ENCODE peak calls at places on chromosomes 6 and 20, in five cellular contexts. H is GM23248, M is MM.1S, C is RWPE2, N is ascending aorta. V is an unnamed sample.

GRCh38 chr20:36666181-36666740 is 20.3 kb upstream of the SLA2 start:
- DNase-seq in H (peak; percentile 24), M (no peak), C (no peak), N (no peak), V (no peak)

GRCh38 chr6:154604120-154604519 is 93.6 kb upstream of the CNKSR3 start:
- DNase-seq in H (no peak), M (no peak), C (no peak), N (no peak), V (no peak)

GRCh38 chr20:48638546-48638945 is 189.3 kb downstream of the PREX1 start:
- DNase-seq in H (peak; percentile 28), M (no peak), C (peak; percentile 88), N (no peak), V (no peak)

GRCh38 chr6:286681-287499 is 5.4 kb upstream of the DUSP22 start:
- DNase-seq in H (no peak), M (no peak), C (no peak), N (no peak), V (no peak)

GRCh38 chr6:85674604-85675003 is 31.9 kb upstream of the SYNCRIP start:
- DNase-seq in H (no peak), M (no peak), C (no peak), N (no peak), V (no peak)

GRCh38 chr20:18388860-18389259 is 78.0 kb downstream of the DZANK1 start:
- DNase-seq in H (peak; percentile 53), M (no peak), C (no peak), N (no peak), V (no peak)

GRCh38 chr6:45707188-45707587 is 308.5 kb downstream of the CLIC5 start:
- DNase-seq in H (no peak), M (no peak), C (no peak), N (no peak), V (no peak)

GRCh38 chr6:164098857-164099534 is 684.5 kb downstream of the QKI start:
- DNase-seq in H (no peak), M (no peak), C (no peak), N (no peak), V (no peak)

GRCh38 chr20:25310268-25310920 is 62.5 kb downstream of the PYGB start:
- DNase-seq in H (peak; percentile 92), M (peak; percentile 87), C (peak; percentile 63), N (peak; percentile 77), V (no peak)

GRCh38 chr6:165659945-165660862 is 2.8 kb downstream of the PDE10A start:
- DNase-seq in H (peak; percentile 32), M (no peak), C (no peak), N (no peak), V (no peak)

GRCh38 chr6:52361347-52361944 is 505 bp upstream of the PAQR8 start:
- DNase-seq in H (peak; percentile 58), M (no peak), C (no peak), N (peak; percentile 68), V (no peak)

GRCh38 chr6:4774296-4774695 is 1.9 kb upstream of the CDYL start:
- DNase-seq in H (no peak), M (no peak), C (no peak), N (no peak), V (no peak)

GRCh38 chr6:92121228-92121627 is 1298.1 kb downstream of the EPHA7 start:
- DNase-seq in H (no peak), M (no peak), C (no peak), N (no peak), V (no peak)

GRCh38 chr20:23336476-23336875 is 14.1 kb upstream of the NXT1 start:
- DNase-seq in H (no peak), M (no peak), C (no peak), N (no peak), V (no peak)

GRCh38 chr6:167714166-167714565 is 112.5 kb upstream of the AFDN start:
- DNase-seq in H (no peak), M (no peak), C (no peak), N (no peak), V (no peak)

GRCh38 chr6:38786486-38786885 is 71.4 kb downstream of the DNAH8 start:
- DNase-seq in H (no peak), M (no peak), C (no peak), N (no peak), V (no peak)

GRCh38 chr20:19683168-19683567 is 74.9 kb upstream of the RIN2 start:
- DNase-seq in H (no peak), M (no peak), C (no peak), N (peak; percentile 30), V (no peak)

GRCh38 chr6:54173084-54173483 is 61.8 kb downstream of the MLIP start:
- DNase-seq in H (no peak), M (no peak), C (no peak), N (no peak), V (no peak)

GRCh38 chr6:2714359-2714895 is 36.3 kb downstream of the MYLK4 start:
- DNase-seq in H (peak; percentile 95), M (no peak), C (no peak), N (no peak), V (no peak)

GRCh38 chr6:2619651-2620050 is 131.1 kb downstream of the MYLK4 start:
- DNase-seq in H (no peak), M (no peak), C (no peak), N (no peak), V (no peak)

GRCh38 chr20:25233016-25233772 is 14.7 kb upstream of the PYGB start:
- DNase-seq in H (peak; percentile 79), M (no peak), C (no peak), N (peak; percentile 91), V (no peak)

GRCh38 chr6:28537509-28538140 is 11.9 kb downstream of the GPX5 start:
- DNase-seq in H (peak; percentile 2), M (no peak), C (no peak), N (no peak), V (no peak)

GRCh38 chr6:53347250-53347920 is 1.4 kb downstream of the ELOVL5 start:
- DNase-seq in H (peak; percentile 50), M (peak; percentile 43), C (no peak), N (no peak), V (no peak)

GRCh38 chr20:63775096-63775978 is 35.8 kb downstream of the SLC2A4RG start:
- DNase-seq in H (peak; percentile 62), M (no peak), C (peak; percentile 85), N (no peak), V (no peak)

GRCh38 chr6:16249971-16250370 is 11.6 kb downstream of the GMPR start:
- DNase-seq in H (no peak), M (no peak), C (no peak), N (no peak), V (no peak)

GRCh38 chr20:2304180-2304579 is 8.4 kb downstream of the TGM3 start:
- DNase-seq in H (no peak), M (no peak), C (no peak), N (no peak), V (no peak)

GRCh38 chr6:98835149-98836024 is 1.0 kb downstream of the POU3F2 start:
- DNase-seq in H (no peak), M (peak; percentile 12), C (no peak), N (no peak), V (no peak)

GRCh38 chr20:920306-920705 is 4.2 kb upstream of the ANGPT4 start:
- DNase-seq in H (no peak), M (no peak), C (no peak), N (no peak), V (no peak)

GRCh38 chr20:925516-925915 is 9.4 kb upstream of the ANGPT4 start:
- DNase-seq in H (no peak), M (no peak), C (no peak), N (no peak), V (no peak)

GRCh38 chr20:921020-921419 is 4.9 kb upstream of the ANGPT4 start:
- DNase-seq in H (no peak), M (no peak), C (no peak), N (no peak), V (no peak)

GRCh38 chr20:924639-925038 is 8.5 kb upstream of the ANGPT4 start:
- DNase-seq in H (no peak), M (no peak), C (no peak), N (peak; percentile 22), V (no peak)

GRCh38 chr20:922781-923180 is 6.6 kb upstream of the ANGPT4 start:
- DNase-seq in H (no peak), M (no peak), C (no peak), N (peak; percentile 52), V (no peak)
- H3K27ac ChIP-seq in H (no peak overlapping the region), M (no peak overlapping the region), C (no peak overlapping the region), N (no peak overlapping the region), V (no peak overlapping the region)

GRCh38 chr20:44930517-44931168 is 20.8 kb downstream of the PABPC1L start:
- DNase-seq in H (no peak), M (no peak), C (no peak), N (no peak), V (no peak)
- H3K36me3 ChIP-seq in H (no peaks in the 10 kb centered on the region), M (no peaks in the 10 kb centered on the region), C (peaks cover 75% of the 10 kb centered on the region), N (no peaks in the 10 kb centered on the region), V (no peaks in the 10 kb centered on the region)

GRCh38 chr20:3731944-3732326 is 550 bp upstream of the HSPA12B start:
- DNase-seq in H (no peak), M (no peak), C (no peak), N (no peak), V (no peak)

GRCh38 chr20:3734111-3734843 is 1.8 kb downstream of the HSPA12B start:
- DNase-seq in H (no peak), M (no peak), C (no peak), N (no peak), V (no peak)

GRCh38 chr20:3732327-3733118 is at the start of gene HSPA12B:
- DNase-seq in H (peak; percentile 24), M (no peak), C (no peak), N (no peak), V (no peak)

GRCh38 chr20:3735768-3736167 is 3.3 kb downstream of the HSPA12B start:
- DNase-seq in H (no peak), M (no peak), C (no peak), N (no peak), V (no peak)

GRCh38 chr20:3733119-3733995 is 872 bp downstream of the HSPA12B start:
- DNase-seq in H (no peak), M (no peak), C (no peak), N (no peak), V (no peak)
- H3K4me3 ChIP-seq in H (no peak overlapping the region), M (no peak overlapping the region), C (no peak overlapping the region), N (peak overlapping the region; percentile 37), V (peak overlapping the region; percentile 53)

GRCh38 chr6:157134402-157135074 is 188.8 kb downstream of the TMEM242 start:
- DNase-seq in H (no peak), M (no peak), C (no peak), N (no peak), V (peak; percentile 77)

GRCh38 chr6:157135691-157136090 is 187.6 kb downstream of the TMEM242 start:
- DNase-seq in H (peak; percentile 53), M (no peak), C (no peak), N (no peak), V (no peak)

GRCh38 chr6:157131250-157131649 is 192.1 kb downstream of the TMEM242 start:
- DNase-seq in H (no peak), M (no peak), C (no peak), N (no peak), V (no peak)

GRCh38 chr6:157137501-157137900 is 185.8 kb downstream of the TMEM242 start:
- DNase-seq in H (no peak), M (no peak), C (no peak), N (no peak), V (no peak)

DNA sequence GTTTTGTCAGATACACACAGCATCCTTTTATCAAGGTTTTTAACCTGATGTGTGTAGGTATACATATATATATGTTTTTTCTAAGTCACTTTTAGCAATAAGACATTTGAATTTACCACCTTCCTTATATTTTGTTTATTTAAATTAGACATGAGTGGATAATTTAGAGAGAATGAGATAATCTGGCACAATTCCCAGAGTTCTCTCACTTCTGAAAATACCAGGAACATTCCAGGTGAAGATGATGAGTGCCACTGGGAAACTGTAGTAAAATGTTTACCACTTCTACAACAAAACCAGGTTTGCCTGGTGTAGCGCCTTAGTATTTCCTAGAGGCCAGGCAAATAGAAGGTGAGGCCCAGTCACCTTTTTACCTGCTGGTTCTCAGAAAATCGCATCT is 189.5 kb downstream of the TMEM242 start:
- DNase-seq in H (no peak), M (no peak), C (no peak), N (no peak), V (no peak)
- H3K27ac ChIP-seq in H (no peak overlapping the region), M (no peak overlapping the region), C (no peak overlapping the region), N (peak overlapping the region; percentile 13), V (no peak overlapping the region)

V was measured in vagina.